ENCODE peak calls at places on chromosome 20, in seven cellular contexts. Z is HepG2; T is CD8-positive, alpha-beta T cell; E is naive thymus-derived CD4-positive, alpha-beta T cell; V is WERI-Rb-1; D is mesenchymal stem cell; W is colonic mucosa. S is an unnamed sample.

GRCh38 chr20:49562341-49563014 is 5.5 kb downstream of the PTGIS start:
- DNase-seq in T (no peak), V (no peak), D (peak), W (peak), E (no peak), Z (no peak), S (peak)

GRCh38 chr20:53833333-53834043 is 236.9 kb downstream of the BCAS1 start:
- DNase-seq in Z (no peak), D (no peak), W (no peak), T (no peak), E (no peak), V (no peak), S (no peak)

GRCh38 chr20:43513298-43514061 is 6.0 kb downstream of the L3MBTL1 start:
- DNase-seq in T (no peak), E (no peak), V (no peak), W (no peak), D (no peak), Z (no peak), S (no peak)

GRCh38 chr20:63315240-63315981 is 22.4 kb downstream of the COL20A1 start:
- DNase-seq in T (no peak), D (no peak), Z (no peak), V (no peak), W (no peak), E (no peak), S (no peak)

GRCh38 chr20:52484438-52484837 is 292.9 kb upstream of the ZFP64 start:
- DNase-seq in W (no peak), E (no peak), T (no peak), Z (no peak), V (no peak), D (peak), S (no peak)

GRCh38 chr20:11995750-11996567 is 78.3 kb downstream of the BTBD3 start:
- DNase-seq in W (no peak), Z (no peak), T (no peak), E (no peak), D (no peak), V (no peak), S (no peak)

GRCh38 chr20:44309763-44310663 is 989 bp downstream of the FITM2 start:
- DNase-seq in D (peak), E (no peak), V (no peak), Z (no peak), W (peak), T (no peak), S (no peak)

GRCh38 chr20:14878676-14879019 is 541.2 kb upstream of the FLRT3 start:
- DNase-seq in T (no peak), Z (no peak), E (no peak), D (no peak), W (no peak), V (no peak), S (no peak)

GRCh38 chr20:22863881-22864280 is 171.2 kb upstream of the SSTR4 start:
- DNase-seq in D (no peak), W (no peak), E (no peak), V (no peak), T (no peak), Z (no peak), S (no peak)

GRCh38 chr20:815914-816606 is 17.5 kb upstream of the FAM110A start:
- DNase-seq in E (peak), D (peak), V (peak), W (peak), T (peak), Z (peak), S (no peak)

GRCh38 chr20:35226775-35227681 is 538 bp downstream of the MMP24 start:
- DNase-seq in T (peak), D (peak), Z (peak), W (peak), E (peak), V (peak), S (no peak)

GRCh38 chr20:46135856-46136633 is 17.9 kb downstream of the CD40 start:
- DNase-seq in D (no peak), E (no peak), V (no peak), W (no peak), T (no peak), Z (no peak), S (no peak)

GRCh38 chr20:23832775-23833508 is 6.4 kb upstream of the CST2 start:
- DNase-seq in E (no peak), T (no peak), W (no peak), D (no peak), Z (no peak), V (no peak), S (no peak)

GRCh38 chr20:20695250-20695816 is 17.1 kb downstream of the RALGAPA2 start:
- DNase-seq in Z (peak), E (no peak), W (no peak), V (no peak), D (no peak), T (no peak), S (no peak)

GRCh38 chr20:55540013-55540412 is 465.3 kb downstream of the CBLN4 start:
- DNase-seq in W (no peak), T (no peak), E (no peak), Z (no peak), D (no peak), V (no peak), S (no peak)

GRCh38 chr20:2955257-2955950 is 82.1 kb downstream of the PTPRA start:
- DNase-seq in W (no peak), E (no peak), T (no peak), D (no peak), V (no peak), Z (no peak), S (no peak)

GRCh38 chr20:11921326-11921725 is 3.6 kb downstream of the BTBD3 start:
- DNase-seq in E (no peak), W (no peak), V (no peak), D (no peak), T (no peak), Z (no peak), S (no peak)

GRCh38 chr20:24102290-24102689 is 113.7 kb upstream of the GGTLC1 start:
- DNase-seq in D (no peak), V (peak), W (no peak), Z (peak), T (no peak), E (peak), S (no peak)

GRCh38 chr20:33443006-33443511 is 504 bp downstream of the SNTA1 start:
- DNase-seq in V (no peak), W (peak), D (peak), E (no peak), Z (no peak), T (no peak), S (no peak)

GRCh38 chr20:6525447-6526303 is 241.8 kb upstream of the BMP2 start:
- DNase-seq in W (no peak), T (no peak), D (peak), E (no peak), Z (no peak), V (peak), S (no peak)

GRCh38 chr20:14996883-14997672 is 659.7 kb upstream of the FLRT3 start:
- DNase-seq in T (no peak), D (no peak), W (no peak), Z (no peak), V (no peak), E (no peak), S (no peak)

GRCh38 chr20:41248371-41249024 is 69.0 kb downstream of the ZHX3 start:
- DNase-seq in W (no peak), D (peak), E (no peak), Z (no peak), T (no peak), V (no peak), S (no peak)

GRCh38 chr20:561437-562231 is 18.0 kb upstream of the CSNK2A1 start:
- DNase-seq in W (peak), T (peak), E (peak), D (peak), Z (peak), V (peak), S (no peak)

GRCh38 chr20:60214901-60215522 is 256.8 kb downstream of the CDH26 start:
- DNase-seq in V (no peak), W (no peak), D (no peak), E (no peak), T (no peak), Z (no peak), S (no peak)

GRCh38 chr20:23148721-23149570 is 62.8 kb upstream of the CD93 start:
- DNase-seq in V (no peak), E (no peak), W (no peak), Z (no peak), T (no peak), D (no peak), S (no peak)

GRCh38 chr20:588932-589672 is 21.0 kb downstream of the TCF15 start:
- DNase-seq in V (no peak), W (no peak), Z (no peak), E (no peak), T (no peak), D (no peak), S (no peak)

GRCh38 chr20:4303136-4303535 is 287.8 kb upstream of the RNF24 start:
- DNase-seq in T (no peak), W (no peak), D (no peak), E (no peak), V (no peak), Z (no peak), S (no peak)

GRCh38 chr20:34222208-34222607 is 19.0 kb upstream of the ASIP start:
- DNase-seq in V (no peak), E (no peak), T (no peak), W (no peak), D (peak), Z (no peak), S (no peak)

GRCh38 chr20:33159713-33160112 is 8.2 kb upstream of the BPIFA2 start:
- DNase-seq in V (no peak), T (no peak), Z (no peak), D (no peak), W (no peak), E (no peak), S (no peak)

GRCh38 chr20:8313073-8313472 is 181.0 kb downstream of the PLCB1 start:
- DNase-seq in E (no peak), W (no peak), V (no peak), Z (no peak), D (no peak), T (no peak), S (no peak)

GRCh38 chr20:8305449-8305978 is 173.4 kb downstream of the PLCB1 start:
- DNase-seq in W (peak), T (peak), V (peak), E (peak), Z (peak), D (peak), S (no peak)

GRCh38 chr20:8306916-8307315 is 174.8 kb downstream of the PLCB1 start:
- DNase-seq in Z (no peak), T (no peak), E (no peak), V (no peak), D (no peak), W (no peak), S (no peak)

GRCh38 chr20:8310618-8311017 is 178.6 kb downstream of the PLCB1 start:
- DNase-seq in D (no peak), Z (no peak), E (no peak), W (no peak), V (no peak), T (no peak), S (no peak)

GRCh38 chr20:8309638-8310037 is 177.6 kb downstream of the PLCB1 start:
- DNase-seq in T (no peak), E (no peak), Z (no peak), W (no peak), V (no peak), D (no peak), S (no peak)
- H3K4me3 ChIP-seq in T (no peak), E (no peak), Z (no peak), W (no peak), V (no peak), D (no peak), S (no peak)

GRCh38 chr20:36644713-36645109 is 1.3 kb downstream of the SLA2 start:
- DNase-seq in D (no peak), W (no peak), T (peak), V (no peak), E (no peak), Z (no peak), S (no peak)
- H3K4me3 ChIP-seq in D (no peak), W (no peak), T (peak), V (no peak), E (peak), Z (no peak), S (no peak)

DNA sequence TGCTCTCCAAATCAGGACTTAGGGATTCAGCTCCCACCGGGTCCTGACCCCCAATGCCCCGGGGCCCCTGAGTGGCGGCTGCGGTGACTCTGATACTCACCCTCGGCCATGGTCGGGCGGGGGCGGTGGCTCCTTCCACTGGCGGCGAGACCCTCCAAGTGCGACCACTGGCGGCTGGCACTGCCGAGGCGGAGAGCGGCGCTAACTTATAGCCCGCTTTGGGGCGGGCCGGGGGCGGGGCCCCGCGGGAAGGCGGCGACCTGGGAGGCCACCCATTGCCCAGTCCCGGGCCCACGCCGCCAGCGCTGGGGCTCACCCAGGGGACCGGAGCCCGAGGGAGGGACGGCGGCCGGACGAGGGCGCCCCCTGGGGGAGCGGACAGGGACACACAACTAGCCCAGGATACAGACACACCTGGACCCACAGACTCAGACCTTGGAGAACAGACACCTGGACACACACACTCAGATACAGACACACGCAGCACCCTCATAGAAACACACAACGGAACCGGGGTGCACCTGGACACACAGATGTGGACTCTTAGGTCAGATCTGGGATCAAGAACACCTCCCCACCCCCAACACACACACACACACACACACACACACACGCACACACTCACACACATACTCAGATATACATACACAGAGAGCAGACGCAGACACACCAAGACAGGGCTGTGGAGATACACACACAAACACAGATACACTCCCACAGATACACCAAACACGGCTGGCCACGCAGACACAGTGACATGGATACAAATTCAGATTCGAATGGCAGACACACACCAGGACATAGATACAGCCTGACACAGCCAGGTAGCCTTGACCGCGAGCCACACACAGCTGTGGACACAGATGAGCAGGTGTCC is at the start of gene TGM2:
- DNase-seq in Z (peak), D (peak), V (peak), W (peak), T (peak), E (no peak), S (no peak)
- H3K4me3 ChIP-seq in Z (peak), D (peak), V (no peak), W (peak), T (no peak), E (no peak), S (peak)

GRCh38 chr20:19658137-19658536 is 99.9 kb upstream of the RIN2 start:
- DNase-seq in Z (no peak), E (no peak), V (no peak), T (no peak), W (no peak), D (no peak), S (no peak)
- H3K4me3 ChIP-seq in Z (no peak), E (no peak), V (no peak), T (no peak), W (no peak), D (no peak), S (no peak)

DNA sequence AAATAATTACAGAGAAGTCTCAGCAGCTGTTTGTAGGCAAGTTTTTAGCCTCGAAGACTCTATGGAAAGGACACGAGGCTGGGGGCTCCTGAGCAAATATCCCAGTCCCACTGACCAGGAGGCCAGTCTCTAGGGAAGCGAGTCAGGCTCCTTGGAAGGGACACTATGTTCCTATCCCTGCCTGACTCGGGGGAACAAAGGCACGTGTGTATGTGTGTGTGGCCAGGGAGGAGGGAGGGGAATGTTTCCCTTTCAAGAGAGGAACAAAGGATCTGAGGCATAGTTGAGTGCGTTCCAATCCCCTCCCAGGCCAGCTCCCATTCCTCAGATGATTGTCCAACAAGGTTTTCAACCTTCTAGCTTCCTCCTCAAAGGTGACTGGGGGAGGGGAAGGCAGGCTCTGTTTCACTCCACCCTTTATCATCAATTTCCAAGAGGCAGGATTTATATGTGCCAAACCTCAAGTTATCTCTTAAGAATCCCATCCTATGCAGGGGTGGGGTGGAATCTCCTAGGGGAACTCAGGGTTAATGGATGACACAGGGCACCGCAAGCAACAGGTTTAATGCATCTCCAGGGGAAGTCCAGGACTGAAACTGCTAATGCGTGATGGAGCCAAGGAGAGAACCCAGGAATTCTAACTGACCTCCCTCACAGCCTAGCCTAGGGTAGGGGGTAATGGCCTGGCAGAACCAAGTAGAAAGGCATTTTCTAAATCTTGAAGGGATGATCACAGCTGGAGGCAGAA is 9.9 kb downstream of the BCL2L1 start:
- DNase-seq in Z (peak), T (no peak), E (no peak), D (peak), V (no peak), W (peak), S (peak)
- H3K4me3 ChIP-seq in Z (no peak), T (no peak), E (no peak), D (no peak), V (no peak), W (no peak), S (peak)

S was measured in thoracic aorta.